ENCODE peak calls at places on chromosomes 16 and 17, in seven cellular contexts. B, Q, N, R, T, A and F are unnamed samples.

GRCh38 chr16:81928975-81929374 is 82.3 kb downstream of the SDR42E1 start:
- DNase-seq in B (no peak), Q (no peak), N (peak; percentile 13), R (peak; percentile 74), T (no peak), A (no peak), F (peak; percentile 26)

GRCh38 chr17:58513391-58513912 is 986 bp downstream of the MTMR4 start:
- DNase-seq in B (peak; percentile 27), Q (no peak), N (no peak), R (no peak), T (no peak), A (peak; percentile 12), F (no peak)

GRCh38 chr17:28093999-28094716 is 51.7 kb downstream of the NLK start:
- DNase-seq in B (no peak), Q (no peak), N (no peak), R (no peak), T (no peak), A (no peak), F (no peak)

GRCh38 chr17:31320231-31320630 is 1.2 kb downstream of the EVI2A start:
- DNase-seq in B (no peak), Q (no peak), N (no peak), R (no peak), T (no peak), A (no peak), F (no peak)

GRCh38 chr17:28935744-28936460 is 15.4 kb downstream of the PHF12 start:
- DNase-seq in B (no peak), Q (no peak), N (peak; percentile 41), R (no peak), T (no peak), A (no peak), F (no peak)

GRCh38 chr16:75202069-75202590 is 4.8 kb downstream of the CTRB2 start:
- DNase-seq in B (no peak), Q (no peak), N (no peak), R (no peak), T (no peak), A (no peak), F (no peak)

GRCh38 chr17:78600181-78600651 is 23.0 kb upstream of the DNAH17 start:
- DNase-seq in B (no peak), Q (no peak), N (no peak), R (no peak), T (peak; percentile 6), A (no peak), F (no peak)

GRCh38 chr16:3458278-3458851 is 14.9 kb downstream of the NAA60 start:
- DNase-seq in B (peak; percentile 76), Q (peak; percentile 50), N (peak; percentile 79), R (peak; percentile 16), T (peak; percentile 35), A (no peak), F (no peak)

GRCh38 chr17:79775635-79776034 is 2.3 kb upstream of the CBX2 start:
- DNase-seq in B (peak; percentile 40), Q (no peak), N (no peak), R (no peak), T (no peak), A (no peak), F (no peak)

GRCh38 chr17:2172447-2172938 is 117.6 kb downstream of the HIC1 start:
- DNase-seq in B (peak; percentile 27), Q (peak; percentile 59), N (no peak), R (peak; percentile 55), T (no peak), A (no peak), F (no peak)

GRCh38 chr16:20271893-20272292 is 55.4 kb downstream of the GP2 start:
- DNase-seq in B (no peak), Q (no peak), N (no peak), R (no peak), T (no peak), A (no peak), F (no peak)

GRCh38 chr16:4097826-4098240 is 18.4 kb downstream of the ADCY9 start:
- DNase-seq in B (no peak), Q (peak; percentile 43), N (peak; percentile 51), R (no peak), T (peak; percentile 64), A (no peak), F (no peak)

GRCh38 chr16:15435216-15435864 is 952 bp downstream of the BMERB1 start:
- DNase-seq in B (peak; percentile 35), Q (no peak), N (peak; percentile 41), R (no peak), T (peak; percentile 20), A (no peak), F (no peak)
- TF ChIP-seq EZH2 in B (no peak), Q (no peak), N (no peak), R (no peak), T (no peak), A (no peak), F (peak; percentile 28)

DNA sequence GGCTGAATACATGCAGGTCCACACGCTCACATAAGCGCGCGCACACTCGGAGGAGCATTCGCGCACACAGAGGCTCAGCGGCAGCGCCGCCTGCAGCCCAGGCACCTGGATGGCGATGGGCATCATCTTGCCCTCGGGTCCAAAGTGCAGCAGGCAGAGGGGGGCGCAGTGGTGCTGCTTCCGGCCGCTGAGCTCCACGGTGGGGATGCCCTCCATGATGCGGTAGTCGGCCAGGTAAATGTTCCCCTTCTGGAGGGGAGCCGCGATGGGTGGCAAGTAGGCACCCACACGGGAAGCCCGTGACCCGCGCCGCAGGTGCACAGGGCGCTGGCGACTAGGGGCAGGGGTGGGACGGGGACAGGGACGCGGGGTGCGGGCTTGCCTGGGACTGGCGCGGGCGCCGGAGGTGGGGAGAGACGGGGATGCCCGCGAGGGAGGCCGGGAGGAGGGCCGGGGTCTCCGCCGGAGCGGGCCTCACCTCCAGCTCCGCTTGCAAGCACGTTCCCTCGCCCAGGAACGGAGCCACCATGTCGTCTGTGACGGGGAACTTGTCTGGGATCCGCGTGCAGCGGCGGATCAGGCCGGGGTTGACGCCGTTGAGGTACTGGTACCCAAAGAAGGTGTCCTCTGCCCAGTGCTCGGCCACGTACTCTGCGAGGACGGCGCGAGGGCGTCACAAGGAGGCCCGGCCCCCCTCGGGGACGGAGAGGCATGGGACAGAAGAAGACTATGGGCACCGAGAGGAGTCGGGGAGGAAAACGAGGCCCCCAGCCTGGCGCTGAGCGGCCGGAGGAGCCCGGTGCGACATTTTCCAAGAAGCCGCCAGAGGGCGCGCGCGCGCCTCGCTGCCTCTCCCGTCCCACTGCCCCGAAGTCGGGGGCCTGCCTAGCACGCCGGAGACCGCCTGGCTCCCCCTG is 8.0 kb downstream of the ALOX12B start:
- DNase-seq in B (peak; percentile 87), Q (peak; percentile 87), N (peak; percentile 94), R (peak; percentile 61), T (peak; percentile 42), A (peak; percentile 80), F (no peak)
- TF ChIP-seq EZH2 in B (peak; percentile 58), Q (no peak), N (no peak), R (no peak), T (no peak), A (no peak), F (no peak)

GRCh38 chr17:36937001-36937960 is at the start of gene LHX1:
- DNase-seq in B (peak; percentile 62), Q (no peak), N (peak; percentile 76), R (no peak), T (no peak), A (no peak), F (no peak)

GRCh38 chr17:36939059-36939943 is 2.0 kb downstream of the LHX1 start:
- DNase-seq in B (peak; percentile 45), Q (no peak), N (no peak), R (no peak), T (no peak), A (no peak), F (no peak)

GRCh38 chr17:36939944-36940312 is 2.7 kb downstream of the LHX1 start:
- DNase-seq in B (peak; percentile 44), Q (no peak), N (peak; percentile 74), R (no peak), T (no peak), A (no peak), F (no peak)

GRCh38 chr17:36937961-36938565 is 788 bp downstream of the LHX1 start:
- DNase-seq in B (peak; percentile 76), Q (no peak), N (peak; percentile 68), R (no peak), T (peak; percentile 26), A (no peak), F (no peak)

GRCh38 chr17:36938566-36939058 is 1.3 kb downstream of the LHX1 start:
- DNase-seq in B (peak; percentile 70), Q (no peak), N (no peak), R (no peak), T (no peak), A (no peak), F (no peak)
- TF ChIP-seq EZH2 in B (no peak), Q (no peak), N (peak; percentile 2), R (peak; percentile 87), T (peak; percentile 82), A (peak; percentile 93), F (no peak)

DNA sequence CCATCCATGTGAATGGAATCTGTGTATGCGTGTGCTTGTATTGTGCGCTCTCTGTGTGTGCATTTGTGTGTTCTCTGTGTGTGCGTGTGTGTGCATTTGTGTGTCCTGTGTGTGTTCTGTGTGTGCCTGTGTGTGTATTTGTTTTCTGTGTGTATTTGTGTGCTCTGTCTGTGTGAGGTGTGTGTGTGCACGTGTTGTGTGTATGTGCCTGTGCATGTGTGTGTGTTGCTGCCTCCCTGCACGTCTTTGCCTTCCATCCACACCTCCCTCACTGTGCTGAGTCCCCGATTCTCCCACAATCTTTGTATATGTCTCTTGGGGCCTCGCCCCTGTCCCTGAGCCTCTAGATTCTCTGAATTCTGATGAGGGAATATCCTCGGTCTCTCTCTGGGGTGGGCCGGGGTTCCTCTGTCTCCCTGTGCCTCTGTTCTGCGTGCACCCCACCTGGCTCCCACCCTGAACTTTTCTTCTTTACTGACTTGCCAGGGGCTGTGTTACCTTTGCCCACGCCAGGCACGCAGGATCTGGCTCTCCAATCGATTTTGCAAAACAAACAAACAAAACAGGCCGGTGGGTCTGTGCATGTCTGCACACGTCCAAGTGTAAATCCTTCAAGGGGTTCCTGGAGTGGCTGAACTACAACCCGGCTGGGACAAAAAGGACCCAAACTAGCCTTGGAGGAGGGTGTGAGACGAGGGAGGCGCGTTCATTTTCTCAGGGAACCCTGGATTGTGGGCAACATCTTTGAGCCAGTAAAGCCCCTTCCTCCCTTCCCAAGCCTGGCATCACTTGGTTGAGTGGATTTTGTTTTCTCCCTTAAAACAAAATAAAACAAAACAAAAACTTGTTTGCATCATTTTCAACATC is 8.1 kb upstream of the FOXF1 start:
- DNase-seq in B (no peak), Q (no peak), N (no peak), R (no peak), T (no peak), A (no peak), F (no peak)
- TF ChIP-seq EZH2 in B (no peak), Q (no peak), N (peak; percentile 73), R (peak; percentile 95), T (no peak), A (peak; percentile 62), F (peak; percentile 41)

GRCh38 chr17:73165616-73166404 is 1.0 kb downstream of the SSTR2 start:
- DNase-seq in B (peak; percentile 68), Q (no peak), N (peak; percentile 50), R (no peak), T (peak; percentile 11), A (no peak), F (no peak)
- TF ChIP-seq EZH2 in B (peak; percentile 60), Q (peak; percentile 64), N (peak; percentile 71), R (no peak), T (peak; percentile 90), A (peak; percentile 80), F (peak; percentile 25)